ENCODE peak calls at places on chromosomes 2 and 18, in eight cellular contexts. L, G, M, S, N, H, B and K are unnamed samples.

GRCh38 chr2:177464549-177464948 is 72.0 kb downstream of the AGPS start:
- DNase-seq in L (no peak), G (no peak), M (no peak), S (peak; percentile 48), N (no peak), H (no peak), B (no peak), K (no peak)

GRCh38 chr2:27133195-27133875 is 1.1 kb downstream of the PREB start:
- DNase-seq in L (no peak), G (no peak), M (no peak), S (no peak), N (no peak), H (no peak), B (no peak), K (no peak)

GRCh38 chr2:186822323-186822722 is 26.6 kb downstream of the ZSWIM2 start:
- DNase-seq in L (no peak), G (no peak), M (no peak), S (no peak), N (no peak), H (no peak), B (no peak), K (no peak)

GRCh38 chr2:134623046-134623445 is 95.8 kb downstream of the TMEM163 start:
- DNase-seq in L (no peak), G (no peak), M (no peak), S (no peak), N (no peak), H (no peak), B (no peak), K (no peak)

GRCh38 chr2:25398534-25398933 is 56.8 kb upstream of the DNMT3A start:
- DNase-seq in L (no peak), G (no peak), M (no peak), S (no peak), N (no peak), H (no peak), B (no peak), K (no peak)

GRCh38 chr18:14933049-14933851 is 185.3 kb downstream of the ANKRD30B start:
- DNase-seq in L (no peak), G (no peak), M (no peak), S (no peak), N (no peak), H (no peak), B (peak; percentile 64), K (no peak)

GRCh38 chr2:131641414-131642206 is 113.9 kb downstream of the CCDC74A start:
- DNase-seq in L (no peak), G (no peak), M (peak; percentile 54), S (peak; percentile 32), N (no peak), H (peak; percentile 5), B (no peak), K (no peak)

GRCh38 chr18:6920099-6920955 is 190.8 kb downstream of the ARHGAP28 start:
- DNase-seq in L (no peak), G (peak; percentile 77), M (peak; percentile 77), S (peak; percentile 69), N (no peak), H (peak; percentile 73), B (peak; percentile 73), K (peak; percentile 89)

GRCh38 chr2:204114294-204114693 is 177.7 kb downstream of the ICOS start:
- DNase-seq in L (no peak), G (no peak), M (no peak), S (no peak), N (no peak), H (no peak), B (no peak), K (no peak)

GRCh38 chr18:51867767-51868166 is 472.2 kb upstream of the DCC start:
- DNase-seq in L (no peak), G (no peak), M (peak; percentile 7), S (peak; percentile 4), N (no peak), H (peak; percentile 74), B (no peak), K (no peak)

GRCh38 chr2:158460632-158461297 is 4.0 kb downstream of the PKP4 start:
- DNase-seq in L (no peak), G (no peak), M (no peak), S (peak; percentile 13), N (no peak), H (peak; percentile 23), B (no peak), K (peak; percentile 20)

GRCh38 chr2:166632616-166633015 is 138.6 kb upstream of the SCN7A start:
- DNase-seq in L (no peak), G (no peak), M (peak; percentile 73), S (peak; percentile 99), N (no peak), H (no peak), B (no peak), K (peak; percentile 68)

GRCh38 chr2:216499641-216500218 is 1.1 kb downstream of the RPL37A start:
- DNase-seq in L (no peak), G (no peak), M (no peak), S (no peak), N (no peak), H (no peak), B (no peak), K (no peak)

GRCh38 chr2:216495656-216496055 is 3.0 kb upstream of the RPL37A start:
- DNase-seq in L (no peak), G (no peak), M (peak; percentile 54), S (peak; percentile 70), N (no peak), H (no peak), B (no peak), K (no peak)

GRCh38 chr2:216498418-216499413 is at the start of gene RPL37A:
- DNase-seq in L (peak; percentile 94), G (peak; percentile 93), M (peak; percentile 97), S (peak; percentile 97), N (peak; percentile 95), H (peak; percentile 96), B (peak; percentile 94), K (peak; percentile 94)

GRCh38 chr2:216497808-216498366 is 757 bp upstream of the RPL37A start:
- DNase-seq in L (no peak), G (no peak), M (no peak), S (no peak), N (no peak), H (no peak), B (no peak), K (no peak)

DNA sequence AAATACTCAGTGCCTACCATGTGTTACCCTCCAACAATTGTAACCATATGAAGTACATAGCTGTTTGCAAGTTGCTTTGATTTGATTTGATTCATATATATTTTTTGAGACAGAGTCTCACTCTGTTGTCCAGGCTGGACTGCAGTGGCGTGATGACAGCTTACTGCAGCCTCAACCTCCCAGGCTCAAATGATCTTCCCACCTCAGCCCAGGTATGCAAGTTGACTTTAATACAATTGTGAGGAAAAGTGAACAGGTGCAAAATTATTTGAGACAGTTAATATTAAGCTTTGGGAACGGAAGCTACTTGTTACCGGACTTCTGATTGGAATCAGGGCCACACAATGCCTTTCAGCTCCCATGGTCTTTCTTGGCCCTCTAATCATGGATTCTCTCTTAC is 1.3 kb upstream of the RPL37A start:
- DNase-seq in L (no peak), G (no peak), M (no peak), S (no peak), N (no peak), H (no peak), B (no peak), K (no peak)
- H3K4me3 ChIP-seq in L (peak overlapping the region; percentile 86), G (peak overlapping the region; percentile 95), M (peak overlapping the region; percentile 85), S (peak overlapping the region; percentile 99), N (peak overlapping the region; percentile 90), H (no peak overlapping the region), B (no peak overlapping the region), K (no peak overlapping the region)

GRCh38 chr18:3869848-3870247 is 419.9 kb downstream of the TGIF1 start:
- DNase-seq in L (peak; percentile 40), G (no peak), M (peak; percentile 83), S (peak; percentile 74), N (no peak), H (peak; percentile 51), B (no peak), K (peak; percentile 72)
- TF ChIP-seq CTCF in L (peak; percentile 51), G (no peak), M (peak; percentile 61), S (peak; percentile 43), N (peak; percentile 53), H (peak; percentile 49), B (peak; percentile 40), K (peak; percentile 76)

DNA sequence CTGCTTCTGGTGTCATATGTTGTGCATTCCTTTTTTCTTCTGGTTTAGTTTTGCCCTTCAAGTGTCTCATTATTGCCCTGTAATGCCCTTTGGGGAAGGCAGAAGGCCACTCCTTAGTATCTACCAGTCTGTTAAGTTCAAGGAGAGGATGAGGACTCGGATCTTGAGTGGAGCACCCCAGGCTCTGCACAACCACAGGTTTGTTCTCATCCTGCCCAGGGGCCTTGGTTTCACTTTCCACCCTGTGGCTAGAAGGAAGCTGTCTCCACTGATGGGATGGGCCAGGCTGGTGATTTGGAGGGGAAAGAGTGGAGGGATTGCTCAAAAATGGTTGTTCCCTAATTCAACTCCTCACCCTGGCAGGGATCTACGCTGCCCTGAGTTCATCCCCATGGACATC is 30.2 kb upstream of the RAB11FIP5 start:
- DNase-seq in L (no peak), G (no peak), M (no peak), S (no peak), N (no peak), H (no peak), B (no peak), K (no peak)
- H3K4me3 ChIP-seq in L (no peak overlapping the region), G (no peak overlapping the region), M (no peak overlapping the region), S (no peak overlapping the region), N (no peak overlapping the region), H (no peak overlapping the region), B (no peak overlapping the region), K (no peak overlapping the region)

GRCh38 chr18:79384834-79385233 is 10.9 kb upstream of the NFATC1 start:
- DNase-seq in L (no peak), G (no peak), M (no peak), S (no peak), N (no peak), H (no peak), B (no peak), K (no peak)
- TF ChIP-seq CTCF in L (no peak), G (no peak), M (no peak), S (no peak), N (no peak), H (no peak), B (no peak), K (no peak)

GRCh38 chr18:26656401-26656943 is 108.1 kb upstream of the KCTD1 start:
- DNase-seq in L (no peak), G (no peak), M (no peak), S (no peak), N (peak; percentile 48), H (peak; percentile 42), B (no peak), K (no peak)

GRCh38 chr18:26654173-26655009 is 106.0 kb upstream of the KCTD1 start:
- DNase-seq in L (no peak), G (no peak), M (no peak), S (no peak), N (no peak), H (no peak), B (no peak), K (no peak)

GRCh38 chr18:26656944-26657536 is 108.7 kb upstream of the KCTD1 start:
- DNase-seq in L (no peak), G (peak; percentile 85), M (peak; percentile 49), S (peak; percentile 71), N (peak; percentile 86), H (peak; percentile 81), B (peak; percentile 71), K (peak; percentile 68)

GRCh38 chr18:26655614-26656400 is 107.5 kb upstream of the KCTD1 start:
- DNase-seq in L (no peak), G (peak; percentile 70), M (peak; percentile 31), S (peak; percentile 58), N (peak; percentile 73), H (peak; percentile 85), B (peak; percentile 46), K (peak; percentile 59)

GRCh38 chr18:26655010-26655613 is 106.8 kb upstream of the KCTD1 start:
- DNase-seq in L (no peak), G (no peak), M (peak; percentile 21), S (peak; percentile 28), N (no peak), H (no peak), B (no peak), K (no peak)
- H3K4me3 ChIP-seq in L (no peak overlapping the region), G (peak overlapping the region; percentile 90), M (no peak overlapping the region), S (no peak overlapping the region), N (peak overlapping the region; percentile 68), H (peak overlapping the region; percentile 69), B (peak overlapping the region; percentile 90), K (peak overlapping the region; percentile 77)